ENCODE peak calls at places on chromosomes 7 and 10, in five cellular contexts. Y is DMS53; L is activated CD4-positive, alpha-beta T cell treated with anti-CD3 and anti-CD28 coated beads, Interleukin-2, amount 50 U/mL, for 48 hours; S is effector CD4-positive, alpha-beta T cell; P is germinal center. F is an unnamed sample.

GRCh38 chr10:71554671-71555070 is 158.0 kb downstream of the CDH23 start:
- DNase-seq in P (no peak), Y (peak; percentile 23), S (no peak), L (no peak), F (no peak)

GRCh38 chr10:17671307-17671706 is 27.4 kb downstream of the STAM start:
- DNase-seq in P (no peak), S (no peak), Y (no peak), L (no peak), F (no peak)

GRCh38 chr7:93006480-93007095 is 111.2 kb downstream of the SAMD9 start:
- DNase-seq in Y (no peak), L (no peak), S (no peak), P (no peak), F (no peak)

GRCh38 chr10:78371118-78371517 is 337.5 kb downstream of the RPS24 start:
- DNase-seq in S (no peak), L (no peak), Y (no peak), P (no peak), F (no peak)

GRCh38 chr7:26959290-26959689 is 94.9 kb upstream of the SKAP2 start:
- DNase-seq in Y (no peak), S (no peak), P (no peak), L (no peak), F (no peak)

GRCh38 chr7:16564909-16565426 is 38.3 kb downstream of the LRRC72 start:
- DNase-seq in Y (peak; percentile 88), L (peak; percentile 18), P (peak; percentile 54), S (no peak), F (peak; percentile 8)

GRCh38 chr7:12638851-12639467 is 48.5 kb upstream of the ARL4A start:
- DNase-seq in S (no peak), P (peak; percentile 8), L (no peak), Y (peak; percentile 78), F (peak; percentile 50)

GRCh38 chr7:46583606-46584005 is 662.5 kb upstream of the IGFBP3 start:
- DNase-seq in P (no peak), S (no peak), L (no peak), Y (no peak), F (no peak)

GRCh38 chr7:155995183-155995612 is 182.9 kb upstream of the SHH start:
- DNase-seq in P (no peak), S (no peak), Y (no peak), L (no peak), F (peak; percentile 41)

GRCh38 chr7:113159746-113160339 is 41.5 kb upstream of the SMIM30 start:
- DNase-seq in Y (peak; percentile 86), P (peak; percentile 16), L (peak; percentile 6), S (no peak), F (no peak)

GRCh38 chr10:7529638-7530037 is 118.8 kb upstream of the SFMBT2 start:
- DNase-seq in Y (peak; percentile 35), L (no peak), P (no peak), S (no peak), F (no peak)

GRCh38 chr7:122299935-122300606 is 4.5 kb downstream of the FEZF1 start:
- DNase-seq in Y (peak; percentile 63), L (no peak), S (no peak), P (no peak), F (no peak)

GRCh38 chr10:95400789-95401188 is 110.0 kb upstream of the PDLIM1 start:
- DNase-seq in S (no peak), P (no peak), Y (no peak), L (no peak), F (no peak)

GRCh38 chr10:104406715-104407517 is 53.3 kb downstream of the CFAP58 start:
- DNase-seq in P (no peak), L (no peak), Y (peak; percentile 49), S (no peak), F (no peak)

GRCh38 chr7:74709880-74710671 is 52.6 kb downstream of the GTF2I start:
- DNase-seq in L (no peak), Y (peak; percentile 27), S (no peak), P (no peak), F (no peak)

GRCh38 chr10:31031205-31031665 is 430 bp downstream of the ZNF438 start:
- DNase-seq in P (peak; percentile 85), S (no peak), L (no peak), Y (no peak), F (no peak)

F was measured in stimulated activated naive CD4-positive, alpha-beta T cell.